ENCODE peak calls at places on chromosome X, in eight cellular contexts. One of them, this sample, is unnamed.

GRCh38 chrX:50853399-50853798 is 39.4 kb upstream of the SHROOM4 start:
- DNase-seq in GM23338: no peak
- DNase-seq in astrocyte of the spinal cord: no peak
- DNase-seq in fibroblast of pulmonary artery: no peak
- DNase-seq in GM12865: no peak
- DNase-seq in testis: no peak
- DNase-seq in tibial nerve: no peak
- DNase-seq in GM10248: no peak
- DNase-seq in this sample: no peak

GRCh38 chrX:49186125-49187027 is at the start of gene PRICKLE3:
- DNase-seq in GM23338: peak; percentile 82
- DNase-seq in astrocyte of the spinal cord: peak; percentile 24
- DNase-seq in fibroblast of pulmonary artery: peak; percentile 46
- DNase-seq in GM12865: peak; percentile 87
- DNase-seq in testis: peak; percentile 82
- DNase-seq in tibial nerve: peak; percentile 68
- DNase-seq in GM10248: peak; percentile 82
- DNase-seq in this sample: peak; percentile 86

GRCh38 chrX:106894392-106894909 is 8.7 kb downstream of the RIPPLY1 start:
- DNase-seq in GM23338: peak; percentile 73
- DNase-seq in astrocyte of the spinal cord: peak; percentile 79
- DNase-seq in fibroblast of pulmonary artery: peak; percentile 80
- DNase-seq in GM12865: peak; percentile 54
- DNase-seq in testis: peak; percentile 65
- DNase-seq in tibial nerve: peak; percentile 20
- DNase-seq in GM10248: peak; percentile 34
- DNase-seq in this sample: peak; percentile 16

GRCh38 chrX:29762006-29762405 is 453.4 kb upstream of the MAGEB2 start:
- DNase-seq in GM23338: peak; percentile 5
- DNase-seq in astrocyte of the spinal cord: peak; percentile 3
- DNase-seq in fibroblast of pulmonary artery: no peak
- DNase-seq in GM12865: no peak
- DNase-seq in testis: no peak
- DNase-seq in tibial nerve: no peak
- DNase-seq in GM10248: no peak
- DNase-seq in this sample: no peak

GRCh38 chrX:101958139-101958538 is 26.3 kb upstream of the ZMAT1 start:
- DNase-seq in GM23338: no peak
- DNase-seq in astrocyte of the spinal cord: peak; percentile 19
- DNase-seq in fibroblast of pulmonary artery: no peak
- DNase-seq in GM12865: no peak
- DNase-seq in testis: no peak
- DNase-seq in tibial nerve: no peak
- DNase-seq in GM10248: no peak
- DNase-seq in this sample: no peak

GRCh38 chrX:45056428-45057145 is 144.1 kb downstream of the DIPK2B start:
- DNase-seq in GM23338: no peak
- DNase-seq in astrocyte of the spinal cord: no peak
- DNase-seq in fibroblast of pulmonary artery: no peak
- DNase-seq in GM12865: no peak
- DNase-seq in testis: no peak
- DNase-seq in tibial nerve: no peak
- DNase-seq in GM10248: no peak
- DNase-seq in this sample: no peak

GRCh38 chrX:87517571-87518141 is at the start of gene KLHL4:
- DNase-seq in GM23338: peak; percentile 80
- DNase-seq in astrocyte of the spinal cord: peak; percentile 96
- DNase-seq in fibroblast of pulmonary artery: peak; percentile 96
- DNase-seq in GM12865: no peak
- DNase-seq in testis: peak; percentile 80
- DNase-seq in tibial nerve: no peak
- DNase-seq in GM10248: no peak
- DNase-seq in this sample: peak; percentile 0

GRCh38 chrX:154717824-154718223 is 33.1 kb downstream of the GAB3 start:
- DNase-seq in GM23338: no peak
- DNase-seq in astrocyte of the spinal cord: peak; percentile 71
- DNase-seq in fibroblast of pulmonary artery: peak; percentile 45
- DNase-seq in GM12865: no peak
- DNase-seq in testis: no peak
- DNase-seq in tibial nerve: no peak
- DNase-seq in GM10248: no peak
- DNase-seq in this sample: no peak

GRCh38 chrX:18220786-18221185 is at the start of gene BEND2:
- DNase-seq in GM23338: no peak
- DNase-seq in astrocyte of the spinal cord: no peak
- DNase-seq in fibroblast of pulmonary artery: no peak
- DNase-seq in GM12865: no peak
- DNase-seq in testis: peak; percentile 19
- DNase-seq in tibial nerve: no peak
- DNase-seq in GM10248: no peak
- DNase-seq in this sample: no peak

GRCh38 chrX:41921492-41922124 is 1.7 kb downstream of the CASK start:
- DNase-seq in GM23338: no peak
- DNase-seq in astrocyte of the spinal cord: peak; percentile 27
- DNase-seq in fibroblast of pulmonary artery: peak; percentile 73
- DNase-seq in GM12865: peak; percentile 68
- DNase-seq in testis: no peak
- DNase-seq in tibial nerve: peak; percentile 4
- DNase-seq in GM10248: peak; percentile 8
- DNase-seq in this sample: peak; percentile 9

GRCh38 chrX:1391370-1391706 is 575 bp downstream of the SLC25A6 start:
- DNase-seq in GM23338: peak; percentile 88
- DNase-seq in astrocyte of the spinal cord: no peak
- DNase-seq in fibroblast of pulmonary artery: no peak
- DNase-seq in GM12865: no peak
- DNase-seq in testis: no peak
- DNase-seq in tibial nerve: no peak
- DNase-seq in GM10248: peak; percentile 95
- DNase-seq in this sample: peak; percentile 97

GRCh38 chrX:50471390-50471789 is 765 bp upstream of the DGKK start:
- DNase-seq in GM23338: peak; percentile 48
- DNase-seq in astrocyte of the spinal cord: no peak
- DNase-seq in fibroblast of pulmonary artery: no peak
- DNase-seq in GM12865: no peak
- DNase-seq in testis: no peak
- DNase-seq in tibial nerve: no peak
- DNase-seq in GM10248: no peak
- DNase-seq in this sample: no peak

GRCh38 chrX:146433771-146434170 is 375.8 kb upstream of the CXorf51B start:
- DNase-seq in GM23338: no peak
- DNase-seq in astrocyte of the spinal cord: no peak
- DNase-seq in fibroblast of pulmonary artery: no peak
- DNase-seq in GM12865: no peak
- DNase-seq in testis: no peak
- DNase-seq in tibial nerve: no peak
- DNase-seq in GM10248: no peak
- DNase-seq in this sample: no peak

GRCh38 chrX:12978205-12979010 is 3.5 kb downstream of the TMSB4X start:
- DNase-seq in GM23338: peak; percentile 48
- DNase-seq in astrocyte of the spinal cord: peak; percentile 82
- DNase-seq in fibroblast of pulmonary artery: peak; percentile 85
- DNase-seq in GM12865: peak; percentile 93
- DNase-seq in testis: peak; percentile 37
- DNase-seq in tibial nerve: peak; percentile 24
- DNase-seq in GM10248: no peak
- DNase-seq in this sample: no peak
- TF ChIP-seq CTCF in GM23338: no peak
- TF ChIP-seq CTCF in astrocyte of the spinal cord: no peak
- TF ChIP-seq CTCF in fibroblast of pulmonary artery: no peak
- TF ChIP-seq CTCF in GM12865: no peak
- TF ChIP-seq CTCF in testis: no peak
- TF ChIP-seq CTCF in tibial nerve: no peak
- TF ChIP-seq CTCF in GM10248: no peak
- TF ChIP-seq CTCF in this sample: no peak

DNA sequence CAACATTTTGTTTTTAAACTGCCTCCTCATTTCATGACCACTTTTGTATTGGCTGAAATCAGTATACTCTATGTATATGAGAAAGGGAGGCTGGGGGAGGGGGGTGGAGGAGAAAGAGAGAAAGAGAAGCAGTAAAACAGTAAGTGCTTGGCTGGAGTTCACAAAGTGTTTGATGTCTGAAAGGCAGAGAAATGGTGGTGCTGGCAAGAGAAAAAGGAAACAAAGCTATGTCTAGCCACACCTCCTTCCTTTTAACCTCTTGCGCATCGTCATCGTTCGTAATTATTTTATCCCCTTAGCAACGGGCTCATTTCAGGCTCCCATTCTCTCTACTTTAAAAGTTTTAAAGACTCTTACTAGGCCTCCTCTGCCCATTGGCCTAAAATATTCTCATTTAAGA is 25.6 kb downstream of the RPA4 start:
- DNase-seq in GM23338: peak; percentile 11
- DNase-seq in astrocyte of the spinal cord: peak; percentile 51
- DNase-seq in fibroblast of pulmonary artery: peak; percentile 22
- DNase-seq in GM12865: no peak
- DNase-seq in testis: no peak
- DNase-seq in tibial nerve: no peak
- DNase-seq in GM10248: no peak
- DNase-seq in this sample: no peak
- TF ChIP-seq CTCF in GM23338: no peak
- TF ChIP-seq CTCF in astrocyte of the spinal cord: no peak
- TF ChIP-seq CTCF in fibroblast of pulmonary artery: no peak
- TF ChIP-seq CTCF in GM12865: no peak
- TF ChIP-seq CTCF in testis: no peak
- TF ChIP-seq CTCF in tibial nerve: no peak
- TF ChIP-seq CTCF in GM10248: no peak
- TF ChIP-seq CTCF in this sample: no peak

GRCh38 chrX:96770315-96770714 is 85.7 kb downstream of the DIAPH2 start:
- DNase-seq in GM23338: peak; percentile 5
- DNase-seq in astrocyte of the spinal cord: peak; percentile 25
- DNase-seq in fibroblast of pulmonary artery: peak; percentile 46
- DNase-seq in GM12865: peak; percentile 25
- DNase-seq in testis: no peak
- DNase-seq in tibial nerve: no peak
- DNase-seq in GM10248: no peak
- DNase-seq in this sample: peak; percentile 3
- TF ChIP-seq CTCF in GM23338: no peak
- TF ChIP-seq CTCF in astrocyte of the spinal cord: peak; percentile 33
- TF ChIP-seq CTCF in fibroblast of pulmonary artery: peak; percentile 35
- TF ChIP-seq CTCF in GM12865: peak; percentile 9
- TF ChIP-seq CTCF in testis: no peak
- TF ChIP-seq CTCF in tibial nerve: no peak
- TF ChIP-seq CTCF in GM10248: peak; percentile 30
- TF ChIP-seq CTCF in this sample: no peak

DNA sequence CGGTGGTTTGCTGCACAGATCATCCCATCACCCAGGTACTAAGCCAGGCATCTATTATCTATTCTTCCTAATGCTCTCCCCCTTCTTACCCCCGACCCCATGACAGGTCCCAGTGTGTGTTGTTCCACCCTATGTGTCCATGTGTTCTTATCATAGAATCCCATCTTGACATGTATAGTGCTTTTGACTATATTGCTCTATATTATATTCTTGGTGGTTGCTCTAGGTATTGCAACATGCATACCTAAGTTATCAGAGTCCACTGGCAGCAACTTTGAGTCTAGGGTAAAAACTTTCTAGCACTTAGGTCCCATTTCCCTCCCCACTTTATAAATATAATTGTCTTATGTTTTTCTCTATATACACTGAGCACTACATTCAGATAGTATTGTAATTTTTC is 170.3 kb downstream of the TBX22 start:
- DNase-seq in GM23338: no peak
- DNase-seq in astrocyte of the spinal cord: no peak
- DNase-seq in fibroblast of pulmonary artery: no peak
- DNase-seq in GM12865: no peak
- DNase-seq in testis: no peak
- DNase-seq in tibial nerve: no peak
- DNase-seq in GM10248: no peak
- DNase-seq in this sample: no peak
- TF ChIP-seq CTCF in GM23338: no peak
- TF ChIP-seq CTCF in astrocyte of the spinal cord: no peak
- TF ChIP-seq CTCF in fibroblast of pulmonary artery: no peak
- TF ChIP-seq CTCF in GM12865: no peak
- TF ChIP-seq CTCF in testis: no peak
- TF ChIP-seq CTCF in tibial nerve: no peak
- TF ChIP-seq CTCF in GM10248: no peak
- TF ChIP-seq CTCF in this sample: no peak

GRCh38 chrX:25805744-25806143 is 332.4 kb upstream of the MAGEB18 start:
- DNase-seq in GM23338: no peak
- DNase-seq in astrocyte of the spinal cord: no peak
- DNase-seq in fibroblast of pulmonary artery: no peak
- DNase-seq in GM12865: no peak
- DNase-seq in testis: no peak
- DNase-seq in tibial nerve: no peak
- DNase-seq in GM10248: no peak
- DNase-seq in this sample: no peak

GRCh38 chrX:25810202-25810601 is 327.9 kb upstream of the MAGEB18 start:
- DNase-seq in GM23338: no peak
- DNase-seq in astrocyte of the spinal cord: peak; percentile 65
- DNase-seq in fibroblast of pulmonary artery: peak; percentile 64
- DNase-seq in GM12865: no peak
- DNase-seq in testis: no peak
- DNase-seq in tibial nerve: no peak
- DNase-seq in GM10248: no peak
- DNase-seq in this sample: no peak

GRCh38 chrX:25807022-25807421 is 331.1 kb upstream of the MAGEB18 start:
- DNase-seq in GM23338: no peak
- DNase-seq in astrocyte of the spinal cord: no peak
- DNase-seq in fibroblast of pulmonary artery: no peak
- DNase-seq in GM12865: no peak
- DNase-seq in testis: no peak
- DNase-seq in tibial nerve: no peak
- DNase-seq in GM10248: no peak
- DNase-seq in this sample: no peak
- TF ChIP-seq CTCF in GM23338: no peak
- TF ChIP-seq CTCF in astrocyte of the spinal cord: no peak
- TF ChIP-seq CTCF in fibroblast of pulmonary artery: no peak
- TF ChIP-seq CTCF in GM12865: no peak
- TF ChIP-seq CTCF in testis: no peak
- TF ChIP-seq CTCF in tibial nerve: no peak
- TF ChIP-seq CTCF in GM10248: no peak
- TF ChIP-seq CTCF in this sample: no peak